ENCODE peak calls at places on chromosomes 12 and 14, in nine cellular contexts. M is lower lobe of right lung; K is NT2/D1; J is neuronal stem cell; R is PC-3; D is H7; I is psoas muscle; L is right cardiac atrium; B is CD4-positive, alpha-beta T cell. W is an unnamed sample. For H3K27me3, the result is how much of the 10 kb centered on the place peaks cover.

GRCh38 chr14:69713127-69713800 is 53.7 kb upstream of the SRSF5 start:
- DNase-seq in K (no peak), I (no peak), J (peak), R (no peak), M (no peak), B (no peak), L (no peak), D (peak), W (no peak)

GRCh38 chr12:74971201-74971600 is 238.4 kb downstream of the KCNC2 start:
- DNase-seq in J (no peak), R (no peak), D (no peak), K (no peak), I (no peak), L (no peak), M (no peak), B (no peak), W (no peak)

GRCh38 chr12:68808388-68809189 is 612 bp downstream of the MDM2 start:
- DNase-seq in D (peak), B (peak), I (peak), M (peak), L (peak), K (peak), R (peak), J (no peak), W (peak)

GRCh38 chr12:74776378-74776777 is 238.7 kb downstream of the ATXN7L3B start:
- DNase-seq in L (no peak), R (no peak), J (no peak), K (no peak), M (no peak), D (no peak), I (no peak), B (no peak), W (peak)

GRCh38 chr12:84727964-84728363 is 184.6 kb downstream of the SLC6A15 start:
- DNase-seq in L (no peak), M (no peak), D (no peak), B (no peak), I (no peak), R (peak), J (no peak), K (no peak), W (no peak)

GRCh38 chr12:31897791-31898503 is 61.3 kb upstream of the RESF1 start:
- DNase-seq in B (no peak), M (peak), L (peak), R (no peak), K (no peak), I (peak), J (no peak), D (peak), W (no peak)

GRCh38 chr12:11861155-11861863 is 209.4 kb upstream of the BCL2L14 start:
- DNase-seq in B (no peak), K (no peak), D (no peak), R (no peak), M (no peak), J (no peak), L (no peak), I (no peak), W (no peak)

GRCh38 chr12:17076335-17076734 is 470.4 kb upstream of the LMO3 start:
- DNase-seq in L (no peak), R (peak), D (peak), K (peak), M (no peak), I (no peak), B (no peak), J (no peak), W (no peak)

GRCh38 chr12:2666846-2667245 is 127.9 kb upstream of the FKBP4 start:
- DNase-seq in J (no peak), M (no peak), D (no peak), B (no peak), K (no peak), I (no peak), R (no peak), L (no peak), W (peak)

GRCh38 chr12:79455314-79455713 is 235.4 kb downstream of the PAWR start:
- DNase-seq in R (no peak), D (no peak), L (no peak), M (no peak), B (no peak), I (no peak), J (no peak), K (no peak), W (no peak)

GRCh38 chr14:50083467-50084337 is 32.7 kb downstream of the VCPKMT start:
- DNase-seq in K (no peak), J (no peak), M (no peak), L (no peak), B (peak), D (no peak), I (no peak), R (no peak), W (no peak)

GRCh38 chr12:6047249-6048227 is 76.9 kb downstream of the VWF start:
- DNase-seq in R (no peak), J (no peak), L (no peak), D (no peak), I (no peak), M (no peak), K (no peak), B (no peak), W (no peak)

GRCh38 chr12:124727244-124727673 is 136.4 kb downstream of the SCARB1 start:
- DNase-seq in I (peak), R (peak), B (no peak), M (peak), L (peak), D (no peak), J (no peak), K (no peak), W (peak)

GRCh38 chr12:95173392-95174251 is 43.6 kb downstream of the FGD6 start:
- DNase-seq in L (peak), J (no peak), I (peak), B (no peak), R (no peak), K (no peak), M (peak), D (no peak), W (peak)

GRCh38 chr12:116545936-116546335 is 13.2 kb upstream of the MAP1LC3B2 start:
- DNase-seq in R (no peak), M (no peak), I (no peak), J (no peak), D (no peak), L (no peak), B (no peak), K (no peak), W (no peak)

GRCh38 chr12:18864900-18865561 is 127.1 kb downstream of the CAPZA3 start:
- DNase-seq in B (no peak), D (no peak), K (no peak), I (no peak), M (no peak), J (no peak), R (peak), L (no peak), W (no peak)

GRCh38 chr14:65281991-65282908 is 130.3 kb upstream of the FUT8 start:
- DNase-seq in L (no peak), M (no peak), D (peak), I (no peak), R (no peak), K (peak), B (no peak), J (peak), W (no peak)

GRCh38 chr12:62739266-62739831 is 195.6 kb downstream of the PPM1H start:
- DNase-seq in R (no peak), I (no peak), K (no peak), L (no peak), B (no peak), J (no peak), M (no peak), D (no peak), W (no peak)

GRCh38 chr12:65511134-65511912 is 232.8 kb downstream of the MSRB3 start:
- DNase-seq in I (no peak), M (no peak), D (no peak), B (no peak), L (peak), J (peak), K (no peak), R (no peak), W (peak)

GRCh38 chr12:7108042-7108927 is 729 bp downstream of the C1RL start:
- DNase-seq in J (peak), D (peak), B (peak), L (peak), M (peak), R (peak), K (no peak), I (peak), W (peak)

GRCh38 chr14:92969470-92970232 is 46.7 kb downstream of the CHGA start:
- DNase-seq in J (no peak), M (peak), R (no peak), B (no peak), K (no peak), D (no peak), I (peak), L (no peak), W (no peak)

GRCh38 chr12:75961878-75962277 is 69.7 kb downstream of the PHLDA1 start:
- DNase-seq in J (no peak), I (no peak), L (no peak), D (no peak), K (no peak), R (no peak), B (no peak), M (no peak), W (no peak)

GRCh38 chr12:101859664-101860607 is 17.4 kb upstream of the DRAM1 start:
- DNase-seq in L (no peak), M (no peak), J (no peak), K (no peak), I (no peak), R (no peak), B (no peak), D (no peak), W (no peak)

GRCh38 chr12:49501895-49502294 is 36.9 kb upstream of the KCNH3 start:
- DNase-seq in M (no peak), J (no peak), I (no peak), R (no peak), L (no peak), B (no peak), K (no peak), D (no peak), W (no peak)

GRCh38 chr14:105860615-105861580 is 334.5 kb downstream of the TMEM121 start:
- DNase-seq in L (peak), D (no peak), K (no peak), B (no peak), M (peak), J (no peak), I (no peak), R (no peak), W (peak)

GRCh38 chr12:100826323-100826722 is 31.7 kb downstream of the ANO4 start:
- DNase-seq in B (no peak), J (peak), R (peak), M (no peak), K (peak), L (peak), I (peak), D (peak), W (no peak)

GRCh38 chr12:78181544-78182162 is 351.0 kb downstream of the NAV3 start:
- DNase-seq in L (no peak), I (no peak), J (no peak), D (no peak), K (peak), M (no peak), R (peak), B (no peak), W (no peak)

GRCh38 chr14:54338696-54339317 is 58.0 kb upstream of the CDKN3 start:
- DNase-seq in I (no peak), J (no peak), B (no peak), D (no peak), L (no peak), K (no peak), M (no peak), R (peak), W (no peak)

GRCh38 chr12:118238888-118239287 is 103.0 kb downstream of the PEBP1 start:
- DNase-seq in B (no peak), I (no peak), L (no peak), K (no peak), D (no peak), M (no peak), R (no peak), J (no peak), W (no peak)

GRCh38 chr14:68584786-68585185 is 208.1 kb downstream of the ZFP36L1 start:
- DNase-seq in I (no peak), L (no peak), J (no peak), M (no peak), R (no peak), D (no peak), B (no peak), K (no peak), W (no peak)

GRCh38 chr14:77598366-77599050 is 17.9 kb downstream of the SPTLC2 start:
- DNase-seq in M (no peak), K (no peak), D (no peak), I (no peak), R (no peak), B (no peak), L (no peak), J (no peak), W (no peak)

GRCh38 chr14:99589031-99589441 is 15.0 kb downstream of the CCDC85C start:
- DNase-seq in L (no peak), D (no peak), J (no peak), I (no peak), R (no peak), M (no peak), B (no peak), K (no peak), W (no peak)

GRCh38 chr14:20631821-20632389 is 9.6 kb downstream of the OR6S1 start:
- DNase-seq in B (no peak), L (peak), K (no peak), M (peak), R (peak), D (peak), J (no peak), I (peak), W (peak)

GRCh38 chr14:72679106-72679505 is 214.8 kb downstream of the DPF3 start:
- DNase-seq in I (peak), J (no peak), R (no peak), B (no peak), K (no peak), M (no peak), D (no peak), L (no peak), W (no peak)

GRCh38 chr14:50225067-50225973 is 6.1 kb downstream of the SOS2 start:
- DNase-seq in J (no peak), M (no peak), L (no peak), D (no peak), R (peak), K (no peak), I (no peak), B (no peak), W (no peak)

GRCh38 chr14:76947078-76947837 is 81.2 kb downstream of the IRF2BPL start:
- DNase-seq in M (peak), B (peak), R (peak), L (peak), I (peak), D (peak), K (peak), J (peak), W (peak)

GRCh38 chr12:50515587-50515986 is 10.8 kb downstream of the DIP2B start:
- DNase-seq in B (no peak), D (no peak), I (no peak), K (no peak), J (no peak), R (no peak), M (no peak), L (no peak), W (no peak)

GRCh38 chr14:32883189-32883588 is 55.5 kb upstream of the NPAS3 start:
- DNase-seq in K (no peak), I (no peak), R (peak), M (no peak), J (no peak), L (no peak), B (no peak), D (no peak), W (no peak)

GRCh38 chr14:98296895-98297294 is 975.1 kb downstream of the BCL11B start:
- DNase-seq in K (no peak), R (no peak), I (no peak), M (no peak), D (no peak), L (no peak), J (no peak), B (no peak), W (no peak)

GRCh38 chr14:98297567-98297966 is 974.4 kb downstream of the BCL11B start:
- DNase-seq in L (no peak), B (no peak), M (no peak), R (no peak), D (no peak), K (no peak), I (no peak), J (no peak), W (no peak)

GRCh38 chr14:98292191-98292590 is 979.8 kb downstream of the BCL11B start:
- DNase-seq in J (no peak), D (no peak), M (no peak), R (no peak), K (no peak), B (no peak), L (no peak), I (no peak), W (no peak)

GRCh38 chr14:98290596-98290995 is 981.4 kb downstream of the BCL11B start:
- DNase-seq in J (no peak), D (no peak), R (peak), B (no peak), M (no peak), K (no peak), I (no peak), L (no peak), W (no peak)

DNA sequence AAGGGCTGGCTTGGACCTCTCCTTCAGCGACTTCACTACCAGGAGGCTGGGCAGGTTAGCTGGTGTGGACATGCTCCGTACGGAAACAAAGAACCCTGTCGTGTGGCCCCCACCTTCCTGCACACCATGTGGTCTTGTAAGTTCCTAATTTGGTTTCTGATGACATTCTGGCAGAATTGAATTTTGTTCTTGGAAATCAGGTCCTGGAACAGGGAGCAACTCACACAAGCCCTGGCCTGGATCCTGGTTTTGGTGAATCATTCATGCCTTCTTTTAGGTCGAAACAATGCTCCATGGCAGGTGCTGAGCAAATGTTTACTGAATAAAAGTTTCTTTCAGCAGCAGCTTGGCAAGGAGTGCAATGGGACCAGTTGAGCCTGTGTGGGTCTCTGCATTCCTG is 978.5 kb downstream of the BCL11B start:
- DNase-seq in R (no peak), J (no peak), K (no peak), L (no peak), M (no peak), B (no peak), I (no peak), D (no peak), W (no peak)
- H3K27me3 ChIP-seq in R (under half), J (under half), K (under half), L (under half), M (under half), B (under half), I (under half), D (under half), W (under half)

GRCh38 chr12:121166356-121166755 is 33.7 kb downstream of the P2RX7 start:
- DNase-seq in M (no peak), L (no peak), K (no peak), I (no peak), D (no peak), B (no peak), J (no peak), R (no peak), W (no peak)
- H3K27me3 ChIP-seq in M (under half), L (under half), K (under half), I (under half), D (under half), B (under half), J (under half), R (under half), W (under half)

DNA sequence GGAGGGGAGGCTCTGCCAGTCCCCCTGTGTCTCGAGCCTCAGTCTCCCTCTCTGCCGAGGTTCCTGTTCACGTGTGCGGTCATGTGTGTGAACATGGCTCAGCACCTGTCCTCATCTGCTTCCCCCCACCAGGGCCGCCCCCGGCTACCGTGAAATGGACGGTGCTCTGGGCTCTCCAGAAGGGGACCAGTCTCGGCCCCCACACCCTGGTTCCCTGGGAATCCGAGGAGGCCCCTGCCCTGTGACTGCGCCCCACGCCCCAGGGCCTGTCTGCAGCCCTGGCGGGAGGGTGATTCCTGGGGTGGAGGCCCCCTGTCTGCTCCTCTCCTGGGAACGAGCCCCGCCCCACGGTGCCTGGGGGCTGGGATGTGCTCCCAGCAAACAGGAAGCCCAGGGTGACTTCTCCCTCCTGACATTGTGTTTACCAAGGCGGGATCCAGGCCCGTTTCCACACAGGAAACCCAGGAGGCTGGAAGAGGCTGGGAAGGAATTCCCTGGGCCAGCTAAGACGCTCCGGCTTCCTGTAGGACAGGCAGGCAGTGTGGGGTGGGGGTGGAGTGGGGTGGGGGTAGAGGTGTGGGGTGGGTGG is 46.6 kb downstream of the KIF26A start:
- DNase-seq in J (no peak), L (peak), I (peak), M (no peak), R (peak), K (no peak), D (peak), B (no peak), W (no peak)
- H3K27me3 ChIP-seq in J (under half), L (under half), I (under half), M (under half), R (under half), K (under half), D (under half), B (under half), W (under half)

DNA sequence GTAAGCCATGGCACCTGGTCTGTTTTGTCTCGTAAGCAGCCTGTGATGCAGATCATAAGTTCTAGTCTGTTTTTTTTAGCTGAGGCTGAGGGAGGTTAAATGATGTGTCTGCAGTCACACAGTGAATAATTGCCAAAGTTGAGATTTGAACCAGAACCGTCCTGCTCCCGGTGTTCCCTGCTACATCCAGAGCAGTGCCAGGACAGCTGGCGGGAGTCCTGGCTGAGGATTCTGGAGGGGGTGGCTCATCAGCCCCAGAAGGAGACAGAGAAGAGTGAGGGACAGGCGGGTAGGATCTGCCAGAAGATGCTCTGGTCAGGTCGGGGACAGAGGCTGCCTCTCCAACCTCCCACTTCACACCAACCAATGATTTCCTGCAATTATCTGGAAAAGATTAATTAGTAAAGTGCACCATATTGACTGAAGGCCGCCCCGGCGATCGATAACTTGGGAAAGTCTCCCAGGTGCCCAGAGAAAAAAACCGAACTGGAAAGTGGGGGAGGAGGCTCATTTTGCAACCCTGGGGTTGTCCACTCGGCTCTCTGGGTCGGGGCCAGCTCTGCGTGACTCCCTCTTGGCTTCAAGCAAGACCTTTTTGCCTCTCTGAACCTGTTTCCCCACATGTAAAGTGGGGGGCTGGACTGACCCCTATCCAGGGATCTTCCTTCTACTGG is 42.1 kb downstream of the MVK start:
- DNase-seq in B (no peak), D (no peak), K (no peak), R (no peak), L (no peak), M (no peak), I (no peak), J (no peak), W (no peak)
- H3K27me3 ChIP-seq in B (under half), D (under half), K (under half), R (under half), L (under half), M (under half), I (under half), J (half or more), W (under half)

GRCh38 chr12:53935562-53936341 is 2.9 kb upstream of the HOXC13 start:
- DNase-seq in B (no peak), L (no peak), R (no peak), J (no peak), D (peak), I (no peak), M (no peak), K (no peak), W (no peak)

GRCh38 chr12:53930591-53931255 is 7.9 kb upstream of the HOXC13 start:
- DNase-seq in K (no peak), B (no peak), J (no peak), R (no peak), L (no peak), D (peak), M (no peak), I (no peak), W (no peak)

GRCh38 chr12:53929527-53929926 is 9.1 kb upstream of the HOXC13 start:
- DNase-seq in J (no peak), B (no peak), I (no peak), K (no peak), M (no peak), D (peak), L (no peak), R (no peak), W (no peak)

GRCh38 chr12:53932915-53933314 is 5.7 kb upstream of the HOXC13 start:
- DNase-seq in B (no peak), K (no peak), J (no peak), R (no peak), M (no peak), D (no peak), L (no peak), I (no peak), W (no peak)

GRCh38 chr12:53931844-53932581 is 6.6 kb upstream of the HOXC13 start:
- DNase-seq in J (no peak), K (no peak), R (no peak), D (no peak), B (no peak), I (no peak), L (no peak), M (no peak), W (no peak)
- H3K27me3 ChIP-seq in J (half or more), K (half or more), R (under half), D (half or more), B (half or more), I (half or more), L (under half), M (half or more), W (half or more)

W was measured in sigmoid colon.